ENCODE peak calls at places on chromosomes 11 and 22, in six cellular contexts. T is adrenal gland, M is A549, Z is esophagus squamous epithelium, I is transverse colon, L is heart left ventricle. S is an unnamed sample.

GRCh38 chr11:62402226-62402625 is 16.6 kb upstream of the SCGB1A1 start:
- DNase-seq in I (peak), L (no peak), Z (no peak), T (peak), M (no peak), S (peak)

GRCh38 chr11:30322162-30322561 is 742 bp upstream of the ARL14EP start:
- DNase-seq in I (no peak), T (no peak), L (no peak), M (no peak), Z (no peak), S (no peak)

GRCh38 chr11:108289699-108290098 is 66.8 kb downstream of the ATM start:
- DNase-seq in L (no peak), I (no peak), T (no peak), M (no peak), Z (no peak), S (no peak)

GRCh38 chr11:129230006-129230405 is 37.9 kb upstream of the ARHGAP32 start:
- DNase-seq in L (no peak), I (no peak), Z (no peak), M (no peak), T (no peak), S (no peak)

GRCh38 chr11:127098684-127099083 is 98.1 kb upstream of the KIRREL3 start:
- DNase-seq in Z (no peak), M (no peak), L (no peak), T (no peak), I (no peak), S (no peak)

GRCh38 chr11:34602245-34602644 is 18.6 kb upstream of the EHF start:
- DNase-seq in M (no peak), Z (no peak), I (peak), L (no peak), T (no peak), S (no peak)

GRCh38 chr22:24510694-24511625 is 15.8 kb downstream of the UPB1 start:
- DNase-seq in Z (no peak), M (no peak), L (peak), I (no peak), T (peak), S (no peak)

GRCh38 chr11:87970762-87971161 is 204.5 kb downstream of the RAB38 start:
- DNase-seq in M (no peak), L (no peak), T (no peak), Z (no peak), I (no peak), S (no peak)

GRCh38 chr11:122367809-122368231 is 251.8 kb upstream of the BLID start:
- DNase-seq in M (peak), L (no peak), T (peak), Z (no peak), I (no peak), S (peak)

GRCh38 chr22:42908082-42908746 is 51.1 kb upstream of the ARFGAP3 start:
- DNase-seq in I (no peak), M (no peak), L (no peak), T (no peak), Z (no peak), S (no peak)

GRCh38 chr11:44179173-44179572 is 83.7 kb downstream of the EXT2 start:
- DNase-seq in Z (no peak), T (no peak), L (no peak), I (no peak), M (no peak), S (no peak)

GRCh38 chr11:80593981-80594380 is 1153.2 kb upstream of the TENM4 start:
- DNase-seq in Z (no peak), L (no peak), T (no peak), I (peak), M (peak), S (no peak)

GRCh38 chr22:47615051-47615450 is 852.6 kb downstream of the TBC1D22A start:
- DNase-seq in M (no peak), I (no peak), Z (no peak), T (no peak), L (no peak), S (peak)

GRCh38 chr11:9765320-9766101 is 101.6 kb downstream of the SWAP70 start:
- DNase-seq in M (no peak), L (peak), T (no peak), Z (no peak), I (no peak), S (peak)

GRCh38 chr11:46367244-46367915 is 14.1 kb upstream of the MDK start:
- DNase-seq in L (peak), Z (no peak), M (peak), T (peak), I (peak), S (peak)

GRCh38 chr11:65502274-65502851 is 3.5 kb downstream of the MALAT1 start:
- DNase-seq in L (no peak), T (no peak), I (no peak), Z (no peak), M (peak), S (no peak)

GRCh38 chr11:65503923-65504670 is 5.3 kb downstream of the MALAT1 start:
- DNase-seq in I (no peak), T (no peak), Z (no peak), L (no peak), M (peak), S (no peak)

GRCh38 chr11:65503606-65503922 is 4.7 kb downstream of the MALAT1 start:
- DNase-seq in T (no peak), L (no peak), M (no peak), I (no peak), Z (no peak), S (no peak)

GRCh38 chr11:65501530-65502273 is 2.9 kb downstream of the MALAT1 start:
- DNase-seq in L (no peak), M (peak), T (no peak), Z (no peak), I (no peak), S (peak)

DNA sequence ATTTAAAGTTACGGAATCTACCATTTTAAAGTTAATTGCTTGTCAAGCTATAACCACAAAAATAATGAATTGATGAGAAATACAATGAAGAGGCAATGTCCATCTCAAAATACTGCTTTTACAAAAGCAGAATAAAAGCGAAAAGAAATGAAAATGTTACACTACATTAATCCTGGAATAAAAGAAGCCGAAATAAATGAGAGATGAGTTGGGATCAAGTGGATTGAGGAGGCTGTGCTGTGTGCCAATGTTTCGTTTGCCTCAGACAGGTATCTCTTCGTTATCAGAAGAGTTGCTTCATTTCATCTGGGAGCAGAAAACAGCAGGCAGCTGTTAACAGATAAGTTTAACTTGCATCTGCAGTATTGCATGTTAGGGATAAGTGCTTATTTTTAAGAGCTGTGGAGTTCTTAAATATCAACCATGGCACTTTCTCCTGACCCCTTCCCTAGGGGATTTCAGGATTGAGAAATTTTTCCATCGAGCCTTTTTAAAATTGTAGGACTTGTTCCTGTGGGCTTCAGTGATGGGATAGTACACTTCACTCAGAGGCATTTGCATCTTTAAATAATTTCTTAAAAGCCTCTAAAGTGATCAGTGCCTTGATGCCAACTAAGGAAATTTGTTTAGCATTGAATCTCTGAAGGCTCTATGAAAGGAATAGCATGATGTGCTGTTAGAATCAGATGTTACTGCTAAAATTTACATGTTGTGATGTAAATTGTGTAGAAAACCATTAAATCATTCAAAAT is 4.2 kb downstream of the MALAT1 start:
- DNase-seq in L (no peak), Z (no peak), I (no peak), T (no peak), M (peak), S (no peak)
- TF ChIP-seq POLR2A in L (no peak), Z (no peak), I (peak), T (peak), M (no peak), S (no peak)

DNA sequence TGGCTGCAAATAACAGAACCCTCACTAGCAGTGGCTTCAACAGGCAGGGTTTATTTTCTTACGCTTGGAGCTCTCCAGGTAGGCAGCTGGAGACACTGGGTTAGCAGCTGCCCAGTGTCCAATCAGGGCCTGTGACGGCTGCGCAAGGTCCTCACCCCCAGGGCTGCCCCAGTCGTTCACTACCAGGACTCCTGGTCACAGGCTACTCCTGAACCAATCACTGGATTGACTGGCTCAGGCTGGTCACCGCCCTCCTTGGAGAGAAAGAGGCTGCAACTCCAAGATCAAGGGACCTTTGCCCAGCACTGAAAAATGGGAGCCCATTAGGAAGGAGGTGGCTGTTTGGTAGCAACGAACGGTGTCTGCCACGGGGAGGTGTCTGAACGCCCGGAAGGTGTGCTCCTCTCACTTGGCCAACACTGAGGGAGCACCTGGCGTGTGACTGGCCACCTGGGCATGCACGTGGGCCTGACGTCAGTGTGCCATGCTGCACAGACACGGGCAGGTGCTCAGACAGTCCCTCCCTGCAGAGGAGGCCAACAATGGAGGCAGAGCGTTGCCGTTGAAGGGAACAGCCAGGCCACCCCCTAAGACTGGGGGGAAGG is 5.1 kb downstream of the ARSA start:
- DNase-seq in I (peak), M (no peak), L (no peak), Z (no peak), T (no peak), S (no peak)
- H3K27ac ChIP-seq in I (peak), M (no peak), L (peak), Z (peak), T (no peak), S (no peak)

GRCh38 chr11:65541093-65542010 is 16.5 kb downstream of the SCYL1 start:
- DNase-seq in Z (no peak), I (no peak), T (no peak), L (no peak), M (no peak), S (no peak)

GRCh38 chr11:65538232-65538914 is 13.5 kb downstream of the SCYL1 start:
- DNase-seq in Z (no peak), I (no peak), M (no peak), T (no peak), L (no peak), S (peak)

GRCh38 chr11:65538915-65539374 is 14.1 kb downstream of the SCYL1 start:
- DNase-seq in Z (no peak), T (no peak), L (no peak), I (no peak), M (no peak), S (no peak)

GRCh38 chr11:65540290-65541092 is 15.6 kb downstream of the SCYL1 start:
- DNase-seq in Z (peak), I (peak), T (peak), M (peak), L (peak), S (peak)

GRCh38 chr11:65539401-65540289 is 14.8 kb downstream of the SCYL1 start:
- DNase-seq in M (no peak), L (no peak), Z (no peak), T (no peak), I (peak), S (no peak)
- TF ChIP-seq POLR2A in M (no peak), L (no peak), Z (no peak), T (peak), I (peak), S (no peak)

DNA sequence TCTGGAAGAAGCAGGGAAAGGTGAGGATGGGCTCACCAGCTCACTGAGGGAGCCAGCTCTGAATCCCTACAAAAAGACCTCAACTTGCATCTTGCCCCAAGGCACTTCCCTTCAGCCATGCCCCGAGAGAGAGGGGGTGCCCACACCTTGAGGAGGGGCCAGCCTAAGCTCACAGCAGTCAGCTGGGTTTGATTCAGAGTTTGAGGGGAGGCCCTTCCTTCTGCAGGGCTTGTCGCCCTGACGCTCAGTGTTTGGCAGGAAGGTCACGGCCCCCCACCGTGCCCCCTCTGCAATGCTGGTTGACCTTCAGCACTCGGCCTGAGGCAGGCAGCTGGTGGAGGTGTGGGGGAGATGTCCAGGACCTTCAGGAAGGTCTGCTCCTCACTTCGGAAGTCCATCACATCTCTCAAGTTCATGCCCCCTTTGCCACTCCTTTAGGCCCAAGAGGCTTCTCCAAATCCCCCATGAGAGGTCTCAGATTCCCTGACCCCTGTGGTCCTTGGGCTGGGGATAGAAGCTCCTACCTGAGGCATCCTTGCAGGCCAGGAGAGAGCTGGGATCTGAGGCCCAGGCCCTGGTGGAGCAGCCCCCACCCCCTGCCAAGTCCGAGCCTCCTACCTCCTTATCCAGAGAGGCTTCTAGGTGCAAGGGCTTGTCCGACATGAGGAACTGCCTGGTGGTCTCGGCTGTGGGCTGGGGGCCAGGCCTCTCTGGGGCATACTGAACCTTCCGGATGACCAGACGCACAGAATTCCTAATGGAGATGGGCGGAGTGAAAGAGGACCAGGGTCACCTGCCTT is 37.6 kb downstream of the TPBGL start:
- DNase-seq in L (peak), Z (no peak), T (no peak), M (no peak), I (no peak), S (peak)
- H3K27ac ChIP-seq in L (no peak), Z (no peak), T (no peak), M (no peak), I (no peak), S (no peak)

DNA sequence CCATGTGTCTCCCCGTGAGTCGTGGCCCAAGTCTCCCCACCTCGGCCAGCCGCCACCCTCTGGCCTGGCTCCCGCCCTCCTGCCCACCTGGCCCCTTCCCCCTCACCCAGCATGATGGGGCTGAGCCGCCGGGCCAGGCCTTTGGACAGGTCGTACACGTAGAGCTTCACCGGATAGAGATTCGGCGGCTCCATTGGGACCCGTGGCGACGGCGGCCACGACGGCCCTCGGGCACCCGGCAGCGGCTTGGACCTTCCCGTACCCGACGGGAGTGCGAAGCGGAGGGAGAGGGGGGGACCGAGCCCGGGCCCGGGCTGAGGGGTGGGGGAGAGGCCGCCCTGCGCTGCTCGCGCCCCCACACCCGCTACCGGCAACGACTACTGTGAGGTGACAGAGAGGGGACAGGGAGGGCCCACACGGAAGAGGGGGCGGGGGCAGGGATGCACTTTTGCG is at the start of gene DESI1:
- DNase-seq in T (no peak), M (peak), I (no peak), L (no peak), Z (no peak), S (no peak)
- TF ChIP-seq POLR2A in T (no peak), M (peak), I (peak), L (no peak), Z (no peak), S (no peak)

GRCh38 chr22:28048529-28048928 is 129.5 kb upstream of the PITPNB start:
- DNase-seq in I (no peak), L (no peak), T (no peak), M (no peak), Z (no peak), S (no peak)

GRCh38 chr22:28047740-28048139 is 128.7 kb upstream of the PITPNB start:
- DNase-seq in L (no peak), Z (no peak), M (no peak), I (no peak), T (no peak), S (no peak)

GRCh38 chr22:28044546-28045173 is 125.6 kb upstream of the PITPNB start:
- DNase-seq in L (no peak), M (no peak), Z (no peak), T (no peak), I (no peak), S (no peak)

GRCh38 chr22:28043269-28043668 is 124.2 kb upstream of the PITPNB start:
- DNase-seq in Z (no peak), T (no peak), I (no peak), M (no peak), L (no peak), S (no peak)
- H3K27ac ChIP-seq in Z (no peak), T (no peak), I (no peak), M (no peak), L (no peak), S (no peak)

DNA sequence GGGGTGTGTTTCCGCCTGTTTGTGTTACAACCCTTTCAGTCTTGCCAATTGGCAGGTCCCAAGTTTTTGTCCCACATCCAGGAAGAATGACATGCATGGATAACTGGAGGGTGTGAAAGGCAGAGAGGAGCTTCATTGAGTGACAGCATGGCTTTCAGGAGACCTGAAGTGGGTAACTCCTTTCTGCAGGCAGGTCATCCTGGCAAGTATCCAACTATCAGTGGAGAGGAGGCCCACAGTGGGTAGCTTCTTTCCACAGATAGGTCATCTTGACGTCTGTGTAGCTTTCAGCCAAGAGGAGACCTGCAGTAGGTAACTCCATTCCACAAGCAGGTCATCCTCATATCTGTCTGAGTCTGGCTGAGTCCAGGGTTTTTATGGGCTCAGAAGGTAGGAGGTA is 1268.8 kb upstream of the CNTN5 start:
- DNase-seq in T (no peak), L (no peak), Z (no peak), I (no peak), M (no peak), S (no peak)
- TF ChIP-seq POLR2A in T (no peak), L (no peak), Z (no peak), I (no peak), M (no peak), S (no peak)

DNA sequence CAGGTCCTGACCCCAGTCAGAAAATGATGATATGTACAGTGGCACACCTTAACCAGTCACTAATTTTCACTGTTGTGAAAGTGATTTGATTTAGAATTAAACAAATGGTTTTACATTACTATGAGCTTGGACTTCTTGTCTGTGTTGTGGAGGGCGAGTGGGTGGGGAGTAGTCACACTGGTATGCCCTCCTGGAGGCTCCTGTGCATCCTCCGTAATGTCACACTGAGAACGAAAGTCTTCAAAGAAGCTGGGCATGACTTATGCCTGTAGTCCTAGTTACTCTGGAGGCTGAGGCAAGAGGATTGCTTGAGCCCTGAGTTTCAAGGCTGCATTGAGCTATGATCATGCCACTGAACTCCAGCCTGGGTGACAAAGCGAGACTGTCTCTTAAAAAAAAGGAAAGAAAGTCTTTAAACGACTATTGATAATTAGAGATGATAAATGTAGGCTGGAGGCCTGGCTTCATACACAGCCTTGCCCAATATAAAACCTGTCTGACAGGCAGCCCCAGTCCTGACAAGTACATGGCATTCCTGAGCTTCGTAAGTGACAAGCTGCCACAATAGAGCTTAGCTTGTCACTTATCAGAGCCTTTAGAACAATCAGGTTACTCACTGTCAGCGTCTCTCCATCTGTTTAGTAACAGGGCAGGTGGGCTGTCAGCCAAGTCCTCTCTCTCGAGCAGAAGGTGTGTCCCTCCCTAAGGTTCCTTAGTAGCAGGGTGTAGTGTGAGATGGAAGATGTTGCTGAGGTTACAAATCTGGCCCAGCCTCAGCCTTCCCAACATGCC is 5.0 kb upstream of the LIMK2 start:
- DNase-seq in T (no peak), L (peak), M (no peak), Z (no peak), I (peak), S (no peak)
- H3K27ac ChIP-seq in T (no peak), L (no peak), M (no peak), Z (peak), I (peak), S (no peak)

DNA sequence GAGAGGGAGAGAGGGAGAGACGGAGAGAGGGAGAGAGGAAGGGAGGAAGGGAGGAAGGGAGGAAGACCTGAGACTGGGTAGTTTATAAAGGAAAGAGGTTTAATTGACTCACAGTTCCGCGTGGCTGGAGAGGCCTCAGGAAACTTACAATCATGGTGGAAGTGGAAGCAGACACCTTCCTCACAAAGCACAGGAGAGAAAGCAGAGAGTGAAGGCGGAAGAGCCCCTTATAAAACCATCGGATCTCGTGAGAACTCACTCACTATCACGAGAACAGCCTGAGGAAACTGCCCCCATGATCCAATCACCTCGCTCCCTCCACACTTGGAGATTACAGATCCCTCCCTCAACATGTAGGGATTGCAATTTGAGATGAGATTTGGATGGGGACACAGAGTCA is 12.2 kb upstream of the CARS1 start:
- DNase-seq in L (no peak), Z (no peak), T (no peak), I (no peak), M (no peak), S (no peak)
- TF ChIP-seq POLR2A in L (no peak), Z (no peak), T (no peak), I (no peak), M (no peak), S (no peak)

GRCh38 chr11:118914178-118914918 is 11.4 kb downstream of the BCL9L start:
- DNase-seq in I (peak), Z (no peak), T (no peak), M (peak), L (peak), S (peak)
- H3K27ac ChIP-seq in I (peak), Z (peak), T (peak), M (peak), L (peak), S (peak)